ENCODE peak calls at places on chromosomes 6 and 20, in four cellular contexts. Q is WTC11, T is GM12878, E is K562. C is an unnamed sample.

GRCh38 chr6:148987982-148988381 is 241.2 kb downstream of the UST start:
- DNase-seq in Q (no peak), T (no peak), E (no peak), C (no peak)

GRCh38 chr6:97160280-97160679 is 122.7 kb downstream of the MMS22L start:
- DNase-seq in Q (no peak), T (no peak), E (peak; percentile 9), C (no peak)

GRCh38 chr6:54801669-54802068 is 44.9 kb upstream of the FAM83B start:
- DNase-seq in Q (no peak), T (no peak), E (no peak), C (no peak)

GRCh38 chr6:167225903-167226508 is 65.1 kb upstream of the UNC93A start:
- DNase-seq in Q (no peak), T (no peak), E (no peak), C (no peak)

GRCh38 chr6:22785036-22785435 is 215.7 kb downstream of the HDGFL1 start:
- DNase-seq in Q (no peak), T (no peak), E (no peak), C (no peak)

GRCh38 chr20:4795394-4795793 is 73.7 kb downstream of the PRND start:
- DNase-seq in Q (no peak), T (no peak), E (peak; percentile 45), C (peak; percentile 29)

GRCh38 chr6:142045380-142046270 is 87.1 kb upstream of the GJE1 start:
- DNase-seq in Q (no peak), T (no peak), E (no peak), C (no peak)

GRCh38 chr20:50510706-50511401 is 671 bp downstream of the PTPN1 start:
- DNase-seq in Q (no peak), T (no peak), E (no peak), C (peak; percentile 57)

GRCh38 chr20:25054133-25054820 is 3.7 kb downstream of the ACSS1 start:
- DNase-seq in Q (no peak), T (no peak), E (no peak), C (peak; percentile 39)

GRCh38 chr6:165245287-165245686 is 64.1 kb downstream of the C6orf118 start:
- DNase-seq in Q (no peak), T (no peak), E (no peak), C (no peak)

GRCh38 chr6:31610891-31611425 is 4.1 kb upstream of the AIF1 start:
- DNase-seq in Q (no peak), T (no peak), E (no peak), C (no peak)

GRCh38 chr6:17707371-17707651 is 586 bp upstream of the NUP153 start:
- DNase-seq in Q (no peak), T (no peak), E (no peak), C (no peak)

GRCh38 chr20:17657079-17657825 is 24.8 kb downstream of the RRBP1 start:
- DNase-seq in Q (no peak), T (no peak), E (no peak), C (no peak)

GRCh38 chr20:17345321-17345720 is 118.5 kb downstream of the PCSK2 start:
- DNase-seq in Q (no peak), T (no peak), E (no peak), C (no peak)

GRCh38 chr6:134034951-134035822 is 17.2 kb downstream of the SLC2A12 start:
- DNase-seq in Q (no peak), T (no peak), E (no peak), C (no peak)

GRCh38 chr6:90044833-90045337 is 150.6 kb downstream of the GJA10 start:
- DNase-seq in Q (no peak), T (no peak), E (peak; percentile 45), C (no peak)

GRCh38 chr6:156379392-156379910 is 397.7 kb upstream of the ARID1B start:
- DNase-seq in Q (no peak), T (no peak), E (no peak), C (no peak)

GRCh38 chr6:8707956-8708772 is 272.8 kb upstream of the SLC35B3 start:
- DNase-seq in Q (no peak), T (no peak), E (no peak), C (peak; percentile 27)

GRCh38 chr20:48928832-48929725 is 7.6 kb downstream of the ARFGEF2 start:
- DNase-seq in Q (no peak), T (no peak), E (no peak), C (no peak)

GRCh38 chr6:39922821-39923220 is 11.4 kb downstream of the MOCS1 start:
- DNase-seq in Q (no peak), T (no peak), E (no peak), C (no peak)

GRCh38 chr20:46767127-46767761 is 57.8 kb downstream of the SLC2A10 start:
- DNase-seq in Q (peak; percentile 70), T (no peak), E (peak; percentile 75), C (peak; percentile 63)

GRCh38 chr20:1964659-1965405 is 29.0 kb downstream of the PDYN start:
- DNase-seq in Q (no peak), T (no peak), E (no peak), C (no peak)

GRCh38 chr6:47086051-47086770 is 44.1 kb upstream of the ADGRF1 start:
- DNase-seq in Q (no peak), T (no peak), E (no peak), C (no peak)

GRCh38 chr20:25382704-25383370 is 7.8 kb downstream of the ABHD12 start:
- DNase-seq in Q (no peak), T (no peak), E (no peak), C (no peak)

GRCh38 chr6:137011406-137011805 is 33.4 kb downstream of the IL20RA start:
- DNase-seq in Q (no peak), T (no peak), E (no peak), C (no peak)

GRCh38 chr6:161663682-161664081 is 389.8 kb upstream of the AGPAT4 start:
- DNase-seq in Q (no peak), T (no peak), E (peak; percentile 23), C (no peak)

GRCh38 chr6:5181494-5182287 is 79.1 kb downstream of the LYRM4 start:
- DNase-seq in Q (no peak), T (no peak), E (no peak), C (no peak)

GRCh38 chr6:131946992-131947955 is 3.9 kb downstream of the CCN2 start:
- DNase-seq in Q (no peak), T (no peak), E (no peak), C (peak; percentile 60)

GRCh38 chr20:15942130-15942529 is 631.1 kb downstream of the KIF16B start:
- DNase-seq in Q (no peak), T (no peak), E (no peak), C (no peak)
- TF ChIP-seq CBFB in Q (no peak), T (no peak), E (no peak), C (no peak)

GRCh38 chr6:2959909-2960719 is 11.3 kb downstream of the SERPINB6 start:
- DNase-seq in Q (peak; percentile 46), T (no peak), E (no peak), C (no peak)

GRCh38 chr6:2958802-2959201 is 12.6 kb downstream of the SERPINB6 start:
- DNase-seq in Q (no peak), T (no peak), E (no peak), C (no peak)

GRCh38 chr6:2956930-2957329 is 14.4 kb downstream of the SERPINB6 start:
- DNase-seq in Q (no peak), T (no peak), E (no peak), C (no peak)

GRCh38 chr6:2957696-2958330 is 13.6 kb downstream of the SERPINB6 start:
- DNase-seq in Q (no peak), T (no peak), E (no peak), C (no peak)

GRCh38 chr6:2958331-2958711 is 13.0 kb downstream of the SERPINB6 start:
- DNase-seq in Q (no peak), T (no peak), E (no peak), C (no peak)
- TF ChIP-seq CBFB in Q (no peak), T (no peak), E (no peak), C (no peak)

DNA sequence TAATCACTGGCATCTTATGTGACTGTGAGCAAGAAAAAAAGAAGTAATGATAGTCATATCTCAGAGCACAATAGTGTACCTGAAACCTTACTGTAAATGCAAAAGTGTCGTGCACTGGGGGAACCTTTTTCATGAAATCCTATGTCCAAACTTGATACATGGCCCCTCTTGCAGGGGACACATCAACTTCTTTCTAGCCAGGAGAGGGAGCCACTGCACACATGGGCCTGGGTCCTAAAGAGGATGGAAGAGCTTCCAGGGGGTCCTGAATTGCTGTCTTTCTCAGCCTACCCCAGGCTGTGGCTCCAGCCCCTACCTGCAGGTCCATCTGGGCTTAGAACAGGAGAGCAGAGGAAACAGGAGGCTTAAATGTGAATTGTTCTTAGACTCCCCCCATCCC is 165.7 kb downstream of the SOD2 start:
- DNase-seq in Q (no peak), T (no peak), E (no peak), C (no peak)
- TF ChIP-seq CBFB in Q (no peak), T (no peak), E (no peak), C (no peak)

GRCh38 chr6:50862172-50862571 is 43.5 kb downstream of the TFAP2B start:
- DNase-seq in Q (no peak), T (no peak), E (no peak), C (no peak)
- TF ChIP-seq CBFB in Q (no peak), T (no peak), E (no peak), C (no peak)

GRCh38 chr6:75220365-75220764 is 14.5 kb upstream of the COL12A1 start:
- DNase-seq in Q (no peak), T (no peak), E (no peak), C (no peak)

GRCh38 chr6:75224303-75224926 is 18.6 kb upstream of the COL12A1 start:
- DNase-seq in Q (no peak), T (no peak), E (no peak), C (peak; percentile 29)

GRCh38 chr6:75221107-75221506 is 15.3 kb upstream of the COL12A1 start:
- DNase-seq in Q (no peak), T (no peak), E (no peak), C (no peak)

GRCh38 chr6:75223461-75223860 is 17.6 kb upstream of the COL12A1 start:
- DNase-seq in Q (no peak), T (no peak), E (no peak), C (no peak)

DNA sequence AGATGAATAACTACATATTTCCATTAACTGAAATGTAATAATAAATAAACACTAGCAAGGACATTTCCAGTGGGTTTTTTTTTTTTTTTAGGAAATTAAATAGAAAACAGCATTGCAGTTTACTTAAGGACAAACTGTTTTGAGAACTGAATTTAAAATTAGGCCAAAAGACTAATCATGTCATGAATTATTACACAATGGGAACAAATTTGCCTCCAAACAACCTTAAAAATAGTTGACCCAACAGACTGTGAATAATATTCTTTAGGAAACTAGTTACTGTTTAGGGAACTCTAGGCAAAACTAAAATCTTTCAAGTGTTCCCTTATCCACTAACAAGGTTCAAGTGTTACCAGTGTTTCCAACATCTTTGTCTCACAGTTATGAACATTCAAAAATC is 16.4 kb upstream of the COL12A1 start:
- DNase-seq in Q (no peak), T (no peak), E (no peak), C (no peak)
- TF ChIP-seq CBFB in Q (no peak), T (no peak), E (no peak), C (no peak)

GRCh38 chr6:57102976-57103375 is 13.0 kb downstream of the ZNF451 start:
- DNase-seq in Q (no peak), T (no peak), E (no peak), C (no peak)
- TF ChIP-seq CBFB in Q (no peak), T (no peak), E (no peak), C (no peak)